ENCODE peak calls at places on chromosome 12, in seven cellular contexts. W is skeletal muscle cell, C is BE2C, O is NCI-H226, T is H4, B is iPS-NIHi11, L is psoas muscle. P is an unnamed sample.

GRCh38 chr12:6444031-6444430 is 724 bp upstream of the CD27 start:
- DNase-seq in C (no peak), W (no peak), B (no peak), T (no peak), L (no peak), O (no peak), P (no peak)

GRCh38 chr12:40325349-40325960 is 100.7 kb downstream of the LRRK2 start:
- DNase-seq in C (no peak), W (no peak), O (peak), T (peak), L (no peak), B (peak), P (no peak)

GRCh38 chr12:92574046-92574783 is 128.6 kb upstream of the PLEKHG7 start:
- DNase-seq in B (peak), T (peak), W (no peak), C (peak), O (peak), L (no peak), P (no peak)

GRCh38 chr12:68129979-68130378 is 29.6 kb downstream of the IFNG start:
- DNase-seq in B (no peak), W (no peak), O (no peak), L (no peak), C (no peak), T (no peak), P (no peak)

GRCh38 chr12:108783446-108783845 is 52.1 kb upstream of the CORO1C start:
- DNase-seq in O (no peak), T (no peak), L (no peak), C (no peak), W (no peak), B (no peak), P (no peak)

GRCh38 chr12:109944975-109945374 is 44.9 kb downstream of the TCHP start:
- DNase-seq in L (no peak), O (no peak), B (peak), W (no peak), C (no peak), T (no peak), P (no peak)

GRCh38 chr12:122839907-122840554 is 4.8 kb downstream of the HIP1R start:
- DNase-seq in C (no peak), B (no peak), W (no peak), L (no peak), T (no peak), O (no peak), P (no peak)

GRCh38 chr12:123163227-123163626 is 12.3 kb upstream of the PITPNM2 start:
- DNase-seq in B (peak), W (no peak), O (no peak), C (no peak), T (no peak), L (no peak), P (no peak)

GRCh38 chr12:78977463-78977862 is 112.9 kb downstream of the SYT1 start:
- DNase-seq in W (no peak), C (no peak), L (no peak), T (no peak), B (no peak), O (no peak), P (no peak)

GRCh38 chr12:68557011-68557715 is 53.5 kb upstream of the RAP1B start:
- DNase-seq in W (peak), L (no peak), T (no peak), C (no peak), O (peak), B (no peak), P (peak)

GRCh38 chr12:46682148-46682547 is 143.6 kb downstream of the SLC38A4 start:
- DNase-seq in T (no peak), C (no peak), B (no peak), O (no peak), W (no peak), L (no peak), P (no peak)

GRCh38 chr12:110141389-110141788 is 17.2 kb downstream of the IFT81 start:
- DNase-seq in W (peak), C (no peak), T (no peak), L (peak), B (no peak), O (no peak), P (peak)

GRCh38 chr12:25286837-25287236 is 36.1 kb upstream of the KRAS start:
- DNase-seq in L (no peak), C (no peak), T (no peak), O (no peak), W (no peak), B (no peak), P (no peak)

GRCh38 chr12:120453977-120454376 is 7.7 kb downstream of the GATC start:
- DNase-seq in B (peak), W (no peak), T (no peak), O (no peak), C (no peak), L (no peak), P (no peak)

GRCh38 chr12:75526655-75527511 is 15.5 kb upstream of the KRR1 start:
- DNase-seq in L (no peak), W (peak), C (peak), T (peak), B (peak), O (peak), P (peak)

GRCh38 chr12:108232565-108232964 is 103.5 kb downstream of the WSCD2 start:
- DNase-seq in L (no peak), C (no peak), O (no peak), T (peak), W (no peak), B (no peak), P (no peak)